ENCODE peak calls at places on chromosome X, in seven cellular contexts. X is osteoblast, W is heart left ventricle, Z is Caco-2, Q is cardiac muscle cell, H is IMR-90, N is spleen. R is an unnamed sample.

GRCh38 chrX:9566150-9566621 is 101.3 kb downstream of the TBL1X start:
- DNase-seq in X (peak), W (no peak), Z (no peak), Q (peak), H (peak), N (no peak), R (no peak)

GRCh38 chrX:23592741-23593140 is 74.6 kb upstream of the PRDX4 start:
- DNase-seq in X (no peak), W (no peak), Z (no peak), Q (no peak), H (no peak), N (no peak), R (no peak)

GRCh38 chrX:56025872-56026571 is 206.1 kb upstream of the KLF8 start:
- DNase-seq in X (no peak), W (no peak), Z (no peak), Q (no peak), H (no peak), N (no peak), R (no peak)

GRCh38 chrX:49644991-49645637 is 46.3 kb downstream of the GAGE1 start:
- DNase-seq in X (no peak), W (no peak), Z (no peak), Q (no peak), H (no peak), N (no peak), R (no peak)

GRCh38 chrX:136192135-136192534 is 44.8 kb downstream of the FHL1 start:
- DNase-seq in X (no peak), W (no peak), Z (no peak), Q (no peak), H (no peak), N (no peak), R (no peak)

GRCh38 chrX:63686878-63687714 is 97.9 kb downstream of the ARHGEF9 start:
- DNase-seq in X (peak), W (no peak), Z (peak), Q (peak), H (peak), N (no peak), R (peak)

GRCh38 chrX:15619053-15619772 is 18.5 kb upstream of the ACE2 start:
- DNase-seq in X (no peak), W (no peak), Z (peak), Q (no peak), H (peak), N (no peak), R (no peak)

GRCh38 chrX:103783971-103784370 is 7.3 kb downstream of the PLP1 start:
- DNase-seq in X (no peak), W (no peak), Z (no peak), Q (no peak), H (peak), N (no peak), R (no peak)

GRCh38 chrX:15336023-15336413 is 695 bp upstream of the PIGA start:
- DNase-seq in X (no peak), W (no peak), Z (no peak), Q (peak), H (peak), N (no peak), R (peak)

GRCh38 chrX:65607070-65607742 is 60.2 kb upstream of the MSN start:
- DNase-seq in X (no peak), W (no peak), Z (no peak), Q (peak), H (peak), N (no peak), R (no peak)

GRCh38 chrX:119654112-119654531 is 38.8 kb downstream of the SEPTIN6 start:
- DNase-seq in X (no peak), W (peak), Z (no peak), Q (peak), H (peak), N (no peak), R (peak)
- TF ChIP-seq CTCF in X (peak), W (peak), Z (no peak), Q (peak), H (peak), N (no peak), R (no peak)

GRCh38 chrX:131187234-131187633 is 101.9 kb downstream of the IGSF1 start:
- DNase-seq in X (no peak), W (no peak), Z (no peak), Q (no peak), H (no peak), N (no peak), R (no peak)
- TF ChIP-seq CTCF in X (no peak), W (no peak), Z (no peak), Q (no peak), H (no peak), N (no peak), R (no peak)

GRCh38 chrX:75038925-75039324 is 113.7 kb upstream of the NEXMIF start:
- DNase-seq in X (no peak), W (no peak), Z (no peak), Q (peak), H (peak), N (no peak), R (no peak)
- TF ChIP-seq CTCF in X (peak), W (no peak), Z (no peak), Q (peak), H (peak), N (no peak), R (no peak)

DNA sequence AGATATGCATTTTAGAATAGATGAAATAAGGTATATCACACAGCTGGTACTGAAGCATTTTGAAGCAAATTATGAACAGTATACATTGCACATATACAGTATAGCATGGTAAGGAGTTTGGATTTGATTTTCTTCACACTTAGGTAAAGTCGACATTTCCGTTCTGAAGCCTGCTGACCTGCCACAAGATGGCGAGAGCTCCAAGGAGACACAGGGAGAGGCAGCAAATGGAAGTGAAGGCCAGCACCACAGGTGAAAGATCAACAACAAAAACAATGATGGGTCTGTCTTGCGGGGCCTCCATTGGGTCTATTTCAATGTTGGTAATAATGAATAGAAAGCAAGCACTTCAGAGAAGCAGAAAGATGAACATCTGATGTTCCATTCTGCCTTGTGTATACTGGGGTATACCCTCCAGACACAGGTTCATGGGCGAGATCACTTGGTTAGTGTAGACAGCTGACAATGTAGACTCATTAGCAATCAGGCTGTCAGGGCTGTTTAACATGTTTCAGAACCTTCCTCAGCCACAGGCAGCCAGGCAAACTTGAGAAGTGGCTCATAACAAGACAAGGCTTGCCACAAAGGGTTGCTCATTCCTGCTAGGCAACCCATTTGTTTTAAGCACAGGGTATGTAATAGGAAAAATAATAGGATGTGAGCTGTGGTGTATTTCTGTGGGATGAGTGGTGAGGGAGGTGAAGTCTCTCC is 21.4 kb upstream of the NOX1 start:
- DNase-seq in X (no peak), W (no peak), Z (peak), Q (peak), H (peak), N (no peak), R (peak)
- TF ChIP-seq CTCF in X (peak), W (peak), Z (peak), Q (peak), H (peak), N (no peak), R (peak)

GRCh38 chrX:73127700-73128241 is 48.5 kb upstream of the PABPC1L2A start:
- DNase-seq in X (peak), W (no peak), Z (no peak), Q (no peak), H (no peak), N (peak), R (no peak)
- TF ChIP-seq CTCF in X (no peak), W (no peak), Z (no peak), Q (no peak), H (no peak), N (no peak), R (no peak)

DNA sequence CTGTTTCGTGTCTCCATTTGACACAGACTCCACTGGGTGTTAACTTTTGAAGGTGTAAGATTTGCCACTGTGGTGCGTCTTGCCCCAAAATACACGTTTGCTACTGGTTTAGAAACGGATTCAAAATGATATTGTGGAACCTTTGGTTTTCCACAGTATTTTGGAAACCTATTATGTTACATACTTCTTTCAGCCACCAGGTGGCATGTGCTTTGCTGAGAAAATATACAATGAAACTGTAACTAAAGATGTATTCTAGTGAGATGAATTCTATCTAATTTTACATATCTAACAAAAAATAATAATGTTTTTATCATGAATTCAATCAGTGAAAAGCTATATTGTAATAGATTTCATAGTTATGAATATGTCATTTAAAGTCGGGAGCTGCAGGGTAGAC is 28.4 kb upstream of the SLITRK4 start:
- DNase-seq in X (no peak), W (no peak), Z (no peak), Q (peak), H (no peak), N (no peak), R (no peak)
- TF ChIP-seq CTCF in X (peak), W (peak), Z (peak), Q (peak), H (peak), N (no peak), R (peak)

DNA sequence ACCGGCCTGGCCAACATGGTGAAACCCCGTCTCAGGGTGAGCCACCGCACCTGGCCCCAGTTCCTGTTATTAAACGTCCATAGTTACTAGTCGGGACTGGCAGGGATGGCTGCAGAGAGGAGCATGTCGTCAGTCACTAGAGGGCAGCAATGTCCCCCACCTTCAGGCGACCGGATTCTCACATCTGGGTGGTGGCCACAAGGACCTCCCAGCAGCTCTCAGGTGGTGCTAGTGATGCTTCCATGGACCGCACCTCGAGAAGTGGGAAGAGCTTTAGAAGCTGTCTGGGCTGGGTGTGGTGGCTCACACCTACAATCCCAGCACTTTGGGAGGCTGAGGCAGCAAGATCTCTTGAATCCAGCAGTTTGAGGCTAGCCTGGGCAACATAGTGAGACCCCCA is 13.3 kb upstream of the IL3RA start:
- DNase-seq in X (no peak), W (peak), Z (peak), Q (no peak), H (no peak), N (peak), R (peak)
- TF ChIP-seq CTCF in X (peak), W (peak), Z (peak), Q (no peak), H (no peak), N (no peak), R (peak)

DNA sequence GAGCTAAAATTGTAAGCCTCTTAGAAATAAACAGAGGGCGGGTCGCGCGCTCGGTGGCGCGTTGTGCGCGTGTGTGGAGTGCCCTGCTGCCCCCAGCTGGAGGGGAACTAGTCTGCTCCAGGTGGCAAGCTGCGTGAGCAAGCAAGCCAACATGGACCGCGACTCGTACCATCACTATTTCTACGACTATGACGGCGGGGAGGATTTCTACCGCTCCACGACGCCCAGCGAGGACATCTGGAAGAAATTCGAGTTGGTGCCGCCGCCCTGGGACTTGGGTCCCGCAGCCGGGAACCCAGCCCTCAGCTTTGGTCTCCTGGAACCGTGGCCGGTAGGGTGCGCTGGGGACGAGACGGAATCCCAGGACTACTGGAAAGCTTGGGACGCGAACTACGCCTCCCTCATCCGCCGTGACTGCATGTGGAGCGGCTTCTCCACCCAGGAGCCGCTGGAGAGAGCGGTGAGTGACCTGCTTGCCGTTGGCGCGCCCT is 66.1 kb downstream of the DNAAF6 start:
- DNase-seq in X (no peak), W (peak), Z (no peak), Q (no peak), H (no peak), N (no peak), R (no peak)
- TF ChIP-seq CTCF in X (no peak), W (no peak), Z (no peak), Q (no peak), H (no peak), N (no peak), R (no peak)

R was measured in nephron progenitor cell.